ENCODE peak calls at places on chromosomes 16 and 17, in nine cellular contexts. U is NCI-H1417, J is RWPE1, X is Kasumi-1, N is GM23248, K is cardiac fibroblast, L is left lung, A is upper lobe of right lung, D is tibial artery. T is an unnamed sample.

GRCh38 chr17:77285594-77286390 is 145.0 kb downstream of the SEC14L1 start:
- DNase-seq in K (peak; percentile 95), A (peak; percentile 94), J (peak; percentile 82), N (peak; percentile 98), X (peak; percentile 96), L (peak; percentile 90), D (peak; percentile 63), U (no peak), T (peak; percentile 13)

GRCh38 chr17:58302919-58303551 is 22.3 kb upstream of the MPO start:
- DNase-seq in K (no peak), L (no peak), N (no peak), U (no peak), J (no peak), X (no peak), A (peak; percentile 25), D (peak; percentile 15), T (no peak)

GRCh38 chr17:40122944-40123810 is 1.4 kb downstream of the MSL1 start:
- DNase-seq in N (peak; percentile 65), L (peak; percentile 61), D (no peak), K (peak; percentile 49), X (peak; percentile 56), J (peak; percentile 60), U (peak; percentile 68), A (peak; percentile 66), T (peak; percentile 80)

GRCh38 chr16:12643034-12643455 is 160.6 kb downstream of the CPPED1 start:
- DNase-seq in J (no peak), D (no peak), A (no peak), K (no peak), U (no peak), N (no peak), L (no peak), X (no peak), T (no peak)

GRCh38 chr16:88914750-88915368 is 48.4 kb upstream of the PABPN1L start:
- DNase-seq in K (peak; percentile 50), N (peak; percentile 88), U (no peak), A (no peak), X (no peak), L (no peak), D (no peak), J (no peak), T (no peak)

GRCh38 chr17:1959871-1960569 is 65.1 kb downstream of the RTN4RL1 start:
- DNase-seq in X (no peak), A (no peak), L (no peak), J (no peak), K (no peak), U (peak; percentile 79), N (no peak), D (no peak), T (no peak)

GRCh38 chr16:79444522-79445040 is 156.0 kb downstream of the MAF start:
- DNase-seq in X (no peak), A (no peak), J (no peak), L (no peak), N (no peak), K (no peak), U (no peak), D (no peak), T (no peak)

GRCh38 chr16:77273-77806 is 685 bp upstream of the MPG start:
- DNase-seq in L (peak; percentile 65), D (no peak), X (no peak), J (peak; percentile 56), K (peak; percentile 85), A (peak; percentile 84), U (no peak), N (peak; percentile 87), T (no peak)

GRCh38 chr17:79786930-79787643 is 9.1 kb downstream of the CBX2 start:
- DNase-seq in A (peak; percentile 48), N (no peak), K (no peak), X (no peak), U (no peak), D (no peak), J (no peak), L (no peak), T (no peak)

GRCh38 chr17:38322156-38322779 is 21.5 kb downstream of the GPR179 start:
- DNase-seq in K (peak; percentile 59), J (peak; percentile 70), U (peak; percentile 41), D (peak; percentile 62), N (peak; percentile 53), A (peak; percentile 84), L (peak; percentile 49), X (peak; percentile 56), T (peak; percentile 57)

GRCh38 chr16:1707193-1707790 is 1.3 kb downstream of the MAPK8IP3 start:
- DNase-seq in J (no peak), L (no peak), X (no peak), U (no peak), N (peak; percentile 77), A (no peak), K (peak; percentile 53), D (no peak), T (peak; percentile 63)

GRCh38 chr17:65055280-65055707 is 1.2 kb downstream of the GNA13 start:
- DNase-seq in K (peak; percentile 48), J (no peak), N (no peak), A (no peak), D (no peak), L (no peak), X (peak; percentile 79), U (peak; percentile 36), T (no peak)

GRCh38 chr17:79213305-79213704 is 138.7 kb downstream of the ENGASE start:
- DNase-seq in K (no peak), U (no peak), L (no peak), X (no peak), J (no peak), D (no peak), N (no peak), A (no peak), T (no peak)

GRCh38 chr17:31499771-31500554 is 108.5 kb downstream of the RAB11FIP4 start:
- DNase-seq in N (peak; percentile 63), L (peak; percentile 67), X (no peak), A (peak; percentile 89), U (no peak), K (no peak), D (no peak), J (peak; percentile 39), T (peak; percentile 70)

GRCh38 chr16:79269211-79269863 is 331.2 kb downstream of the MAF start:
- DNase-seq in A (no peak), X (no peak), N (no peak), L (no peak), U (no peak), D (no peak), K (no peak), J (no peak), T (no peak)

T was measured in OCI-M1.